ENCODE peak calls at places on chromosomes 1 and 21, in four cellular contexts. L is thyroid gland; V is PC-3; J is CD8-positive, alpha-beta memory T cell. T is an unnamed sample.

GRCh38 chr1:7298145-7298544 is 473.0 kb upstream of the VAMP3 start:
- DNase-seq in L (no peak), V (no peak), J (no peak), T (no peak)

GRCh38 chr1:41540886-41541591 is 56.6 kb upstream of the EDN2 start:
- DNase-seq in L (no peak), V (no peak), J (no peak), T (no peak)

GRCh38 chr1:160629286-160630210 is 17.3 kb downstream of the SLAMF1 start:
- DNase-seq in L (peak), V (no peak), J (peak), T (no peak)

GRCh38 chr21:25103500-25104207 is 503.6 kb downstream of the MRPL39 start:
- DNase-seq in L (no peak), V (no peak), J (no peak), T (no peak)

GRCh38 chr1:47183308-47184089 is 6.3 kb downstream of the PDZK1IP1 start:
- DNase-seq in L (no peak), V (no peak), J (no peak), T (no peak)

GRCh38 chr1:35080171-35080854 is 1.1 kb downstream of the ZMYM1 start:
- DNase-seq in L (no peak), V (no peak), J (no peak), T (no peak)

GRCh38 chr1:76482272-76482671 is 385.0 kb upstream of the ST6GALNAC5 start:
- DNase-seq in L (no peak), V (no peak), J (no peak), T (no peak)

GRCh38 chr1:52195161-52195560 is 53.3 kb downstream of the ZFYVE9 start:
- DNase-seq in L (no peak), V (no peak), J (no peak), T (no peak)

GRCh38 chr1:109669246-109669948 is 1.5 kb downstream of the GSTM2 start:
- DNase-seq in L (no peak), V (no peak), J (no peak), T (no peak)

GRCh38 chr1:59379028-59379728 is 82.3 kb downstream of the FGGY start:
- DNase-seq in L (no peak), V (peak), J (no peak), T (no peak)

GRCh38 chr1:64019818-64020217 is 183.6 kb upstream of the UBE2U start:
- DNase-seq in L (no peak), V (no peak), J (no peak), T (peak)

GRCh38 chr1:163163861-163164582 is 38.7 kb downstream of the RGS5 start:
- DNase-seq in L (no peak), V (peak), J (no peak), T (no peak)

GRCh38 chr1:109950509-109950908 is 34.1 kb upstream of the AHCYL1 start:
- DNase-seq in L (no peak), V (no peak), J (no peak), T (no peak)

GRCh38 chr1:164561007-164561406 is 2.0 kb downstream of the PBX1 start:
- DNase-seq in L (no peak), V (peak), J (no peak), T (no peak)

GRCh38 chr1:6111991-6112689 is 66.5 kb downstream of the KCNAB2 start:
- DNase-seq in L (no peak), V (no peak), J (no peak), T (no peak)

GRCh38 chr1:64525116-64525686 is 55.3 kb downstream of the CACHD1 start:
- DNase-seq in L (no peak), V (no peak), J (no peak), T (no peak)

GRCh38 chr1:152533327-152533938 is 19.2 kb downstream of the CRCT1 start:
- DNase-seq in L (no peak), V (peak), J (no peak), T (no peak)

GRCh38 chr1:177547200-177547599 is 376.4 kb downstream of the BRINP2 start:
- DNase-seq in L (no peak), V (no peak), J (no peak), T (no peak)

GRCh38 chr1:196732526-196732925 is 42.1 kb upstream of the CFHR3 start:
- DNase-seq in L (no peak), V (no peak), J (no peak), T (no peak)

GRCh38 chr1:110102081-110102480 is 10.2 kb upstream of the UBL4B start:
- DNase-seq in L (no peak), V (no peak), J (no peak), T (no peak)

GRCh38 chr1:33819290-33819912 is 44.5 kb upstream of the HMGB4 start:
- DNase-seq in L (no peak), V (no peak), J (no peak), T (no peak)

GRCh38 chr1:221440658-221441057 is 301.2 kb downstream of the DUSP10 start:
- DNase-seq in L (peak), V (peak), J (no peak), T (no peak)

GRCh38 chr1:34858901-34859441 is 578 bp downstream of the SMIM12 start:
- DNase-seq in L (no peak), V (peak), J (peak), T (no peak)

GRCh38 chr1:96487961-96488360 is 233.6 kb upstream of the PTBP2 start:
- DNase-seq in L (no peak), V (no peak), J (no peak), T (no peak)

GRCh38 chr1:201739492-201740085 is 89.4 kb upstream of the IPO9 start:
- DNase-seq in L (peak), V (peak), J (peak), T (peak)

GRCh38 chr1:93180723-93181613 is at the start of gene CCDC18:
- DNase-seq in L (no peak), V (peak), J (peak), T (no peak)

GRCh38 chr1:110223127-110223526 is 13.0 kb downstream of the KCNC4 start:
- DNase-seq in L (no peak), V (no peak), J (no peak), T (no peak)

GRCh38 chr1:1573843-1574720 is 581 bp downstream of the SSU72 start:
- DNase-seq in L (peak), V (peak), J (peak), T (no peak)

GRCh38 chr1:32055426-32055825 is 17.3 kb upstream of the TMEM39B start:
- DNase-seq in L (no peak), V (no peak), J (no peak), T (no peak)

GRCh38 chr1:30761312-30762151 is 4.0 kb upstream of the LAPTM5 start:
- DNase-seq in L (no peak), V (no peak), J (no peak), T (no peak)

GRCh38 chr1:156895408-156895874 is 1.9 kb downstream of the PEAR1 start:
- DNase-seq in L (no peak), V (no peak), J (no peak), T (no peak)

GRCh38 chr1:57843760-57844159 is 419.9 kb upstream of the DAB1 start:
- DNase-seq in L (no peak), V (no peak), J (no peak), T (no peak)

GRCh38 chr21:44288251-44289110 is 2.8 kb downstream of the AIRE start:
- DNase-seq in L (no peak), V (no peak), J (no peak), T (no peak)

GRCh38 chr21:34536311-34536710 is 24.3 kb upstream of the KCNE1 start:
- DNase-seq in L (no peak), V (no peak), J (no peak), T (no peak)
- H3K27ac ChIP-seq in L (no peak), V (no peak), J (no peak), T (no peak)

DNA sequence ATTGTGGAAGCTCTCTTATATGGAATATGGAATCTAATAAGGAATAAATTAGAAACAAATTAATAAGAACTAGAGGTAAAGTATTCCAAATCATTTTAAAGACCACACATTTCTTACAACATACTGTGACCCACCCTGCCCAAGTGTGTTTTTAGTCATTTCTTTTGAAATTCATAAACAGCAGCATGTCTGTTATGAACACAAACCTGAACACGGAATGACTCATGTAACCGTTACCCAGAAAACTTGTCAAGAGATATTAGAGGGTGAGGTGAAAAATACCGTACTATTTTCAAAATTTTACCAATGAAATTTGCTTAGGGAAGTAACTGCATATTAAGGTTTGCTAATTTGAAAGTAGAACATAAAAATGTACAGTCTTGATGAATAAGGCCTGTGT is 48.4 kb downstream of the SNX7 start:
- DNase-seq in L (no peak), V (no peak), J (no peak), T (no peak)
- H3K27ac ChIP-seq in L (no peak), V (no peak), J (no peak), T (no peak)

DNA sequence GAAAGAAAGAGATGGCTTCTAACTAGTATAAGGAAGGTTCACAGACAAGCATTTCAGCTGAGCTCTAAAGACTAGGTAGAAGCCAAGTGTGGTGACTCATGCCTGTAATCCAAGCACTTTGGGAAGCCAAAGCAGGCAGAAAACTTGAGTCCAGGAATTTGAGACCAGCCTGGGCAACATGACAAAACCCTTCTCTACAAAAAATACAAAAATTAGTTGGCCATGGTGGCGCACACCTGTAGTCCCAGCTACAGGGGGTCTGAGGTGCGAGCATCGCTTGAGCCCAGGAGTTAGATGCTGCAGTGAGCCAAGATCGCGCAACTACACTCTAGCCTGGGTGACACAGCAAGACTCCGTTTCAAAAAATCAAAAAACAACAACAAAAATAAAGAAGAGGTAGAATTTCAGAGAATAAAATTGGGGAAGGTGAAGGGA is 27.8 kb downstream of the FBXO42 start:
- DNase-seq in L (peak), V (peak), J (no peak), T (no peak)
- H3K27ac ChIP-seq in L (no peak), V (no peak), J (no peak), T (no peak)

DNA sequence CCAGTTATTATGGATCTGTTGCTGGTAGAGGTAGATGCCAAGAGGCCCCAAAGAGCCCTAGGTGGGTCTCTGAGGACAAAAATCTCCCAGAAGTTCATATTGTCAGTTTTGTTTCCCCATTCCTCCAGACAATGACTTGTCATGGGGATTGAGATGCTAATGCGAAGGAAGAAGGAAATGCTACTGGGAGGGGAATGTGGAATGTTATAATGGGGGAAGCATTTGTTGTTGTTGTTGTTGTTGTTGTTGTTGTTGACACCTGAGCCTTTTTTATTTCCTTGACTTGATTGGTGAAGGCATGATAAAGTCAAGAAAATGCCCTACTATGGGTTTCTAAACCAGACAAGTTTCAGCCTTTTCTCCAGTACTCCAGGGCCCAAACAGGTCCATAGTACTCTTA is 108.9 kb downstream of the BEND5 start:
- DNase-seq in L (no peak), V (no peak), J (no peak), T (no peak)
- H3K27ac ChIP-seq in L (no peak), V (no peak), J (no peak), T (no peak)

DNA sequence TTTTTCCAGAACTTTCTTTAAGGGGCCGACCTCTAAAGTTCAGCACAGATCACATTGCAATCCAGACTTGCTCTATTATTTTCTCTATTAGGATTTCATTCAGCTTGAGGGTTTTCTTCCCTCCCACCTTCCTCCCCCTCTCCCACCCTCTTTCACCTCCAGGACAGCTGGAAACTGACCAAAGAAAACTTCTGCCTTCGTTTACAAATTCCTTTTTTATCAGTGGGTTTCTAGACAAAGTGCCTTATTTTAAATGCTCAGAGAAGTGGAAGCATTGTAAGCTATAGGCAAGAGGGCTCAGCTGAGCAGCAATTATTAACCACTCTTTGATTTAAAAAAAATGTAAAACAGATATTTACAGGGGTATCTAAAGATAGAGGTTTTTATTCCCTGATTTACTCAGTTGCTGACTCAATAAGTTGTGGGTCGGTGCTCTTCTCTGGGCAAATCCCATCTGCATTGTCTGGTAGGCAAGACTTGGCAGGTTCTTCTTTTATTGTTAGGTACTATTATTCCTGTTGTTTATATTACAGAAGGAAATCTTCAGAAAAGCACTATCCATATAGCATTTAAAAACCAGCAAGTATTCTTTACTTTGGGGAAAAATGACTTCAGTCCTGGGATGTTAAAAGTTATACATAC is 277.0 kb upstream of the C1orf105 start:
- DNase-seq in L (no peak), V (no peak), J (no peak), T (no peak)
- H3K27ac ChIP-seq in L (peak), V (no peak), J (no peak), T (peak)

GRCh38 chr21:45405271-45405818 is 380 bp downstream of the COL18A1 start:
- DNase-seq in L (peak), V (peak), J (no peak), T (no peak)
- H3K27ac ChIP-seq in L (peak), V (peak), J (no peak), T (no peak)

GRCh38 chr1:85612704-85613361 is 32.3 kb downstream of the CCN1 start:
- DNase-seq in L (peak), V (peak), J (no peak), T (no peak)
- H3K27ac ChIP-seq in L (peak), V (peak), J (no peak), T (no peak)

GRCh38 chr1:170857955-170858354 is 77.4 kb upstream of the MROH9 start:
- DNase-seq in L (no peak), V (no peak), J (no peak), T (no peak)
- H3K27ac ChIP-seq in L (peak), V (no peak), J (no peak), T (no peak)

GRCh38 chr1:182713492-182713891 is 29.1 kb upstream of the RGS8 start:
- DNase-seq in L (no peak), V (no peak), J (no peak), T (no peak)

GRCh38 chr1:182709225-182709764 is 24.9 kb upstream of the RGS8 start:
- DNase-seq in L (no peak), V (no peak), J (no peak), T (no peak)

GRCh38 chr1:182707116-182707515 is 22.7 kb upstream of the RGS8 start:
- DNase-seq in L (peak), V (no peak), J (no peak), T (peak)

GRCh38 chr1:182713939-182714338 is 29.6 kb upstream of the RGS8 start:
- DNase-seq in L (no peak), V (no peak), J (no peak), T (no peak)

DNA sequence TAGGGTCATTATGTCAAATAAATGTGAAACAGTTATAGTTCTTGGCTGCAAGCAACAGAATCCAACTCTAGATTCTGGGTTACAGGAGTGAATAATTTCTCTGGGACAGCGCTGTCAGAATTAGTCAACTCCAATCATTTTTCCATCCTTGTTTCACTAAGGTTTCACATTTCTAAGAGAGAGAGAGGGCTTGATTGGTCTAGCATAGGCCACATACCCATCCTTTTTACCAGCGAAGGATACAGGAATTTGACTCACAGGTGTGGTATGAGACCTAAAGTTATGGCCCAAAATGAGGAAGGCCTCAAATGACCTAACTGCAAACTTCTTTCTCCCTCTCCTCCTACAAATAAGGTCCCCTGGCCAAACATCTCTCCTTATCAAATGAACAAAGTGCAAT is 25.5 kb upstream of the RGS8 start:
- DNase-seq in L (no peak), V (peak), J (no peak), T (no peak)
- H3K27ac ChIP-seq in L (no peak), V (no peak), J (no peak), T (no peak)

DNA sequence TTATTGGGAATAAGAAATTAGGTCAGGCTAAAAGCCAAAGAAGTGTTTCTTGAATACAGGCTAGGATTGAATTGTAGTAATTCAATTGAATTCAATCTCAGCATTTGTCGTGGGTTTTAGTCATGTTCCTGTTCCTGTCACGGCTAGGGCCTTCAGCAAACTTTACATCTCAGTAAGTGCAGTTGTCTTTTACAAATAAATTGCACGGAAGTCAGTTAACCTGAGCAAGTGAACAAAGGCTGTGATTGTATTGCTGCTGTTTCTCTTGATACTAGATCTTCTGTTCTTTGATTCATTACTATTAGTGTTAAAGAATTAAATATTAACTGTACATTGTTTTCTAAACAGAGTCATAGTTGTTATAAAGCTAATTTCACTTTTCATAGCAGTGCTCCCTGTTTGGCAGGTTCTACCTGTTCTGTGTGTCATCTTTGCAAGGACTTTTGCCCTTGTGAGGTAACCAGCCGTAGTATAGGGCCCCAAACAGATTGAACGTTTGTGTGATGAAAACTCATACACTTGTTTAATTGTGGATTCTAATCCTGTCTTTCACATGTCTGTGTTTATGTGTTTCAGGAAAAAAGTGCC is 164.4 kb downstream of the EDEM3 start:
- DNase-seq in L (peak), V (peak), J (no peak), T (no peak)
- H3K27ac ChIP-seq in L (no peak), V (peak), J (no peak), T (no peak)